ENCODE peak calls at places on chromosomes 3 and 15, in seven cellular contexts. V is fibroblast of the aortic adventitia, S is psoas muscle, Z is upper lobe of left lung, A is Panc1, X is spleen, R is cardiac fibroblast. Y is an unnamed sample.

GRCh38 chr3:58305882-58306661 is at the start of the genes HTD2 and RPP14:
- DNase-seq in V (peak), S (peak), Z (peak), A (peak), X (peak), R (peak), Y (peak)

GRCh38 chr3:158668506-158668905 is 3.9 kb downstream of the LXN start:
- DNase-seq in V (peak), S (no peak), Z (no peak), A (no peak), X (no peak), R (peak), Y (no peak)

GRCh38 chr3:124322966-124323365 is 331.0 kb upstream of the ROPN1 start:
- DNase-seq in V (no peak), S (no peak), Z (no peak), A (no peak), X (no peak), R (no peak), Y (no peak)

GRCh38 chr15:51401872-51402517 is 60.5 kb downstream of the GLDN start:
- DNase-seq in V (peak), S (peak), Z (peak), A (no peak), X (peak), R (peak), Y (no peak)

GRCh38 chr15:68484696-68485400 is 52.9 kb upstream of the ITGA11 start:
- DNase-seq in V (peak), S (no peak), Z (no peak), A (no peak), X (no peak), R (peak), Y (no peak)

GRCh38 chr3:61877359-61877770 is 316.0 kb downstream of the PTPRG start:
- DNase-seq in V (peak), S (no peak), Z (no peak), A (no peak), X (no peak), R (peak), Y (no peak)

GRCh38 chr3:14701676-14702075 is 26.7 kb downstream of the C3orf20 start:
- DNase-seq in V (no peak), S (no peak), Z (no peak), A (no peak), X (no peak), R (no peak), Y (no peak)

GRCh38 chr3:140636452-140637138 is 41.3 kb upstream of the TRIM42 start:
- DNase-seq in V (peak), S (no peak), Z (no peak), A (no peak), X (no peak), R (peak), Y (no peak)

GRCh38 chr15:101399431-101399830 is 90.1 kb downstream of the PCSK6 start:
- DNase-seq in V (no peak), S (no peak), Z (no peak), A (no peak), X (no peak), R (no peak), Y (no peak)

GRCh38 chr15:67101981-67102929 is 36.9 kb downstream of the SMAD3 start:
- DNase-seq in V (peak), S (no peak), Z (no peak), A (no peak), X (peak), R (peak), Y (peak)

GRCh38 chr3:180277036-180277435 is 240.3 kb upstream of the PEX5L start:
- DNase-seq in V (peak), S (no peak), Z (no peak), A (peak), X (no peak), R (no peak), Y (no peak)

GRCh38 chr15:83365370-83365938 is 81.0 kb upstream of the BNC1 start:
- DNase-seq in V (peak), S (peak), Z (peak), A (no peak), X (no peak), R (peak), Y (no peak)

GRCh38 chr3:114456742-114457141 is 162.9 kb downstream of the TIGIT start:
- DNase-seq in V (no peak), S (no peak), Z (no peak), A (no peak), X (no peak), R (no peak), Y (peak)

GRCh38 chr3:63937661-63938651 is 25.8 kb upstream of the SCAANT1 start:
- DNase-seq in V (no peak), S (no peak), Z (peak), A (no peak), X (no peak), R (no peak), Y (peak)

GRCh38 chr3:63862804-63863149 is 828 bp downstream of the THOC7 start:
- DNase-seq in V (no peak), S (no peak), Z (no peak), A (no peak), X (no peak), R (no peak), Y (no peak)

GRCh38 chr3:106609666-106610301 is 741.0 kb upstream of the CBLB start:
- DNase-seq in V (peak), S (no peak), Z (peak), A (peak), X (no peak), R (peak), Y (peak)

GRCh38 chr3:27686642-27687041 is 35.5 kb downstream of the EOMES start:
- DNase-seq in V (peak), S (no peak), Z (no peak), A (no peak), X (no peak), R (peak), Y (no peak)

GRCh38 chr3:136755192-136755591 is 3.0 kb upstream of the STAG1 start:
- DNase-seq in V (no peak), S (no peak), Z (no peak), A (no peak), X (no peak), R (no peak), Y (no peak)

GRCh38 chr15:62638220-62638619 is 404.3 kb upstream of the TPM1 start:
- DNase-seq in V (no peak), S (no peak), Z (no peak), A (no peak), X (no peak), R (no peak), Y (no peak)

GRCh38 chr3:12882336-12883310 is 41.3 kb upstream of the RPL32 start:
- DNase-seq in V (no peak), S (peak), Z (no peak), A (no peak), X (no peak), R (no peak), Y (no peak)

GRCh38 chr3:12885585-12885934 is 44.2 kb upstream of the RPL32 start:
- DNase-seq in V (no peak), S (peak), Z (no peak), A (no peak), X (peak), R (no peak), Y (no peak)

GRCh38 chr3:12886106-12886679 is 44.8 kb upstream of the RPL32 start:
- DNase-seq in V (no peak), S (peak), Z (no peak), A (no peak), X (peak), R (no peak), Y (peak)

GRCh38 chr3:12884790-12885584 is 43.6 kb upstream of the RPL32 start:
- DNase-seq in V (no peak), S (peak), Z (no peak), A (no peak), X (peak), R (no peak), Y (peak)

GRCh38 chr3:12884104-12884742 is 42.9 kb upstream of the RPL32 start:
- DNase-seq in V (peak), S (peak), Z (no peak), A (no peak), X (no peak), R (peak), Y (no peak)
- H3K4me3 ChIP-seq in V (no peak), S (peak), Z (no peak), A (no peak), X (no peak), R (no peak), Y (no peak)

GRCh38 chr3:9791790-9792404 is 376 bp downstream of the TADA3 start:
- DNase-seq in V (no peak), S (no peak), Z (no peak), A (no peak), X (no peak), R (no peak), Y (no peak)

GRCh38 chr3:9791127-9791526 is 1.1 kb downstream of the TADA3 start:
- DNase-seq in V (no peak), S (no peak), Z (no peak), A (no peak), X (no peak), R (no peak), Y (no peak)

GRCh38 chr3:9793161-9793781 is 389 bp downstream of the ARPC4 start:
- DNase-seq in V (peak), S (no peak), Z (peak), A (no peak), X (no peak), R (peak), Y (no peak)

GRCh38 chr3:9794400-9794799 is 1.5 kb downstream of the ARPC4 start:
- DNase-seq in V (no peak), S (no peak), Z (no peak), A (no peak), X (no peak), R (no peak), Y (no peak)

GRCh38 chr3:9792405-9793160 is at the start of the genes ARPC4 and TADA3:
- DNase-seq in V (peak), S (peak), Z (peak), A (peak), X (peak), R (peak), Y (peak)
- TF ChIP-seq CTCF in V (peak), S (no peak), Z (no peak), A (no peak), X (peak), R (peak), Y (peak)

GRCh38 chr3:196096382-196096953 is 14.6 kb upstream of the TFRC start:
- DNase-seq in V (no peak), S (peak), Z (peak), A (no peak), X (peak), R (no peak), Y (no peak)
- H3K4me3 ChIP-seq in V (no peak), S (peak), Z (no peak), A (no peak), X (no peak), R (no peak), Y (peak)

GRCh38 chr15:25587616-25588340 is 149.0 kb upstream of the UBE3A start:
- DNase-seq in V (no peak), S (no peak), Z (no peak), A (no peak), X (no peak), R (no peak), Y (no peak)
- TF ChIP-seq CTCF in V (no peak), S (no peak), Z (no peak), A (no peak), X (no peak), R (no peak), Y (no peak)

DNA sequence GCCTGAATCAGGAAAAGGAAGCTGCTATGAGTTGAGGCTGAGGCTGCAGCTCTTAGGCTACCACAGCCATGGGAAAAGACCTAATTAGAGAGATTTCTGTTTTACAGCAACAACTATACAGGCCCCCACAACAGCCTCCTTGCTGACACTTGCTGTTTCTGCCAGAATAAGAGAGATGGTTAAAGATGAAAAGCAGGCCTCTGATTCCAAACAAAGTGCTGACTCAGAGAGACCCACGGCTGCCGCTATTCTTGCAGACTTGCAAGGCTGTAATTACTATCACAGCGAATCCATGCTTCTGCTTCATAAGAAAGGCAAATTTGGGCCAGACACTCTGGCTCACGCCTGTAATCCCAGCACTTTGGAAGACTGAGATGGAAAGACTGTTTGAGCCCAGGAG is 41.8 kb downstream of the MCF2L2 start:
- DNase-seq in V (no peak), S (no peak), Z (no peak), A (no peak), X (no peak), R (no peak), Y (no peak)
- H3K4me3 ChIP-seq in V (no peak), S (no peak), Z (no peak), A (no peak), X (no peak), R (no peak), Y (no peak)

GRCh38 chr3:55551644-55552043 is 64.5 kb upstream of the WNT5A start:
- DNase-seq in V (no peak), S (no peak), Z (no peak), A (no peak), X (no peak), R (no peak), Y (no peak)

GRCh38 chr3:55544219-55544618 is 57.1 kb upstream of the WNT5A start:
- DNase-seq in V (no peak), S (no peak), Z (no peak), A (no peak), X (no peak), R (no peak), Y (no peak)

GRCh38 chr3:55547086-55547666 is 60.1 kb upstream of the WNT5A start:
- DNase-seq in V (no peak), S (no peak), Z (no peak), A (no peak), X (no peak), R (no peak), Y (no peak)

GRCh38 chr3:55554621-55555020 is 67.5 kb upstream of the WNT5A start:
- DNase-seq in V (no peak), S (no peak), Z (no peak), A (no peak), X (no peak), R (no peak), Y (no peak)

GRCh38 chr3:55549172-55549571 is 62.1 kb upstream of the WNT5A start:
- DNase-seq in V (peak), S (no peak), Z (no peak), A (no peak), X (no peak), R (peak), Y (no peak)
- TF ChIP-seq CTCF in V (peak), S (peak), Z (no peak), A (no peak), X (no peak), R (peak), Y (peak)

GRCh38 chr3:30628931-30629590 is 22.7 kb downstream of the TGFBR2 start:
- DNase-seq in V (peak), S (no peak), Z (no peak), A (no peak), X (no peak), R (peak), Y (no peak)

GRCh38 chr3:30629736-30630135 is 23.3 kb downstream of the TGFBR2 start:
- DNase-seq in V (no peak), S (no peak), Z (no peak), A (no peak), X (no peak), R (no peak), Y (no peak)

GRCh38 chr3:30630238-30631030 is 24.0 kb downstream of the TGFBR2 start:
- DNase-seq in V (peak), S (no peak), Z (no peak), A (no peak), X (no peak), R (no peak), Y (no peak)

GRCh38 chr3:30626443-30627181 is 20.2 kb downstream of the TGFBR2 start:
- DNase-seq in V (peak), S (no peak), Z (no peak), A (no peak), X (no peak), R (peak), Y (no peak)

DNA sequence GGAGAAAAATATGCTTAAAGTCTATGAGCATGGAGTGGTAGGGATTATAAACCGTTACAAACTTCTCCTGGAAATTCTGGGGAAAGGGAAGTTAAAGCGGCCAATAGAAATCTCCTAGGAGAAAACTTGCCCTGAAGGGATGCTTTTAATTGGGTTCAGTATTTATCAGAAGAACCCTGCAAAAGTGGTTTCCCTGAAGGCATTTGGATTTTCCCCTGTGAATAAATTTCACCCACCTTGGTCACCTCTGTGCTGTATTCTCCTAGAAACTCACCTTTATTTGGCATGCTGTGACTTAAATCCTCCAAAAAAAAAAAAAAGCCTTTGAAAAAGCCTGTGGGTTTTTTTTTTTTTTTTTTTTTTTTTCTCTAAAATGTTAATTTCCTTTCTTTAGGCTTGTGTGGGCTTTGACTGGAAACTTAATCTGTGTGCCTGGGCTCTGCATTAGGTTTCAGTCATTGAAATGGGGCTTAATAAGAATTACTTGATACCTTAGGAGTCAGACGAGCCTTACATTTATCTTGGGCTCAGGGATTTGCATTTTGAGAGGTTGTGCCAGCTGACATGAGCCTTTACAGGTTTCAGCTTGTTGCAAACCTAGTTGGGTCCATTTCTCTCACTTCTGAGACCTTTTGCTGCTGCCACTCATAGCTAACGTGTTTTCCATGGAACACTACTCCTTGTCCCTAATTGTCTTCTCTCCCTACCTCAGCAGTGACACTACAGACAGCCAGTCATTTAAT is 22.0 kb downstream of the TGFBR2 start:
- DNase-seq in V (no peak), S (no peak), Z (no peak), A (no peak), X (no peak), R (no peak), Y (no peak)
- H3K4me3 ChIP-seq in V (no peak), S (no peak), Z (no peak), A (no peak), X (no peak), R (no peak), Y (no peak)

GRCh38 chr3:175404667-175405066 is 545.5 kb downstream of the NAALADL2 start:
- DNase-seq in V (no peak), S (no peak), Z (no peak), A (no peak), X (no peak), R (peak), Y (no peak)

GRCh38 chr3:175411405-175411804 is 552.3 kb downstream of the NAALADL2 start:
- DNase-seq in V (no peak), S (no peak), Z (no peak), A (no peak), X (no peak), R (no peak), Y (no peak)

GRCh38 chr3:175413926-175414325 is 554.8 kb downstream of the NAALADL2 start:
- DNase-seq in V (no peak), S (no peak), Z (no peak), A (no peak), X (no peak), R (no peak), Y (no peak)

DNA sequence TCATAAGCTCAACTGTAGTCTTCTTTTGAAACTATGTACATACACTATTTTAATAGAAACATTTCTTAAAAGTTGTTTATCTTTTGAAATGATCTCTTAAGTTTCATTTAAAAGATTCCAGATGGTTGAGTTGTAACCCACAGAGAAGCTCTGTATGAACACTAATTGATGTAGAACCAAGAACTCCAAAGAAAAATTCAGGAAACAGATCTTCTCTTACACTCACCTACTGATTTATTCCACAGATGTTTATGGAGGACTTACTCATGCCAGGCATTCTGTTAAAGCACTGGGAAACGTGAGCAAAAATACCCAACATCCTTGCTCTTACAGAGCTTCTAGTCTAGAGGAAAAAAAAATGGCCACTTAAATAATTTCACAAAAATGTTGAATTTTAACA is 551.1 kb downstream of the NAALADL2 start:
- DNase-seq in V (no peak), S (no peak), Z (no peak), A (no peak), X (no peak), R (no peak), Y (no peak)
- TF ChIP-seq CTCF in V (no peak), S (no peak), Z (no peak), A (no peak), X (no peak), R (no peak), Y (no peak)

DNA sequence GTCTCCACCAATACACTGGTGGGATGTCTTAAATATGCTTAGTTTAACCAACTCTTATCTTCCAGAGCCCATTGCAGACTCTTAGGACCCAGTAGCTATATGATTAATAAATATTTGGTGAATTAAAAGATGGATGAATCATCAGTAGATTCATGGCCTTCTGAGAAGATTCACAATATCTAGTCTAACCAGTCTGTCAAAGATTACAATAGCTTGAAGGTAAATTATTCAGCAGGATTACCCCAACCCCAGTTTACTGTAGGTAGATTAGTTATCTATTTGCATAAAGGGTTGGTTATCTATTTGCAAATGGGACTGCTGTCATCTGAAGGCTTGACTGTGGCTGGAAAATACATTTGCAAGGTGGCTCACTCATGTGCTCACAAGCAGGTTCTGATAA is 239.4 kb upstream of the THRB start:
- DNase-seq in V (no peak), S (no peak), Z (no peak), A (no peak), X (no peak), R (no peak), Y (no peak)
- H3K4me3 ChIP-seq in V (no peak), S (no peak), Z (no peak), A (no peak), X (no peak), R (no peak), Y (no peak)

GRCh38 chr3:24607281-24607680 is 112.6 kb upstream of the THRB start:
- DNase-seq in V (no peak), S (no peak), Z (no peak), A (no peak), X (no peak), R (no peak), Y (no peak)
- TF ChIP-seq CTCF in V (no peak), S (no peak), Z (no peak), A (no peak), X (no peak), R (no peak), Y (no peak)

Y was measured in GM12864.